ENCODE peak calls at places on chromosomes 4 and X, in six cellular contexts. M is NCI-H748 treated with DMSO at 0.1 percent for 48 hours, P is smooth muscle cell of the brain vasculature, Y is psoas muscle, S is ACHN, F is fibroblast of the aortic adventitia. D is an unnamed sample.

GRCh38 chrX:67545772-67546495 is 2.1 kb downstream of the AR start:
- DNase-seq in P (no peak), Y (peak), S (no peak), F (peak), M (no peak), D (no peak)

GRCh38 chrX:129842510-129843208 is 1.0 kb downstream of the ZDHHC9 start:
- DNase-seq in F (peak), P (no peak), S (peak), Y (peak), M (no peak), D (no peak)

GRCh38 chr4:151781026-151781425 is 20.2 kb upstream of the GATB start:
- DNase-seq in Y (no peak), M (no peak), S (no peak), P (no peak), F (no peak), D (no peak)

GRCh38 chrX:154097003-154097596 is 417 bp downstream of the MECP2 start:
- DNase-seq in Y (peak), M (peak), P (no peak), F (peak), S (peak), D (peak)

GRCh38 chr4:145840162-145840768 is 98.4 kb downstream of the ZNF827 start:
- DNase-seq in S (peak), P (no peak), Y (no peak), M (peak), F (peak), D (no peak)

GRCh38 chrX:73262991-73263390 is 48.3 kb upstream of the NAP1L2 start:
- DNase-seq in S (peak), Y (no peak), F (peak), M (no peak), P (no peak), D (no peak)

GRCh38 chr4:60366661-60367060 is 833.5 kb upstream of the ADGRL3 start:
- DNase-seq in P (no peak), F (no peak), M (no peak), S (no peak), Y (no peak), D (no peak)

GRCh38 chr4:3009422-3009821 is 46.1 kb downstream of the GRK4 start:
- DNase-seq in S (no peak), Y (no peak), P (no peak), M (no peak), F (peak), D (no peak)

GRCh38 chrX:128973033-128973432 is 550.3 kb downstream of the SMARCA1 start:
- DNase-seq in P (no peak), S (no peak), Y (no peak), M (no peak), F (no peak), D (no peak)

GRCh38 chr4:98996056-98996941 is 778 bp downstream of the METAP1 start:
- DNase-seq in Y (no peak), F (peak), P (peak), M (peak), S (peak), D (no peak)

GRCh38 chrX:154401045-154401799 is 3.0 kb downstream of the RPL10 start:
- DNase-seq in P (no peak), S (peak), M (no peak), F (peak), Y (no peak), D (no peak)

GRCh38 chr4:153159728-153160221 is 44.5 kb upstream of the TRIM2 start:
- DNase-seq in M (no peak), F (peak), P (no peak), S (no peak), Y (no peak), D (no peak)

GRCh38 chrX:7334253-7334935 is 186.4 kb upstream of the PUDP start:
- DNase-seq in P (no peak), M (no peak), S (no peak), F (peak), Y (no peak), D (no peak)

GRCh38 chr4:48642421-48643144 is 137.5 kb downstream of the FRYL start:
- DNase-seq in F (peak), M (no peak), Y (no peak), S (no peak), P (no peak), D (no peak)

GRCh38 chrX:53704294-53704693 is 17.8 kb upstream of the HUWE1 start:
- DNase-seq in P (no peak), S (no peak), M (no peak), Y (no peak), F (no peak), D (no peak)

D was measured in activated CD8-positive, alpha-beta memory T cell treated with anti-CD3 and anti-CD28 coated beads, Interleukin-2, amount 50 U/mL, for 4 hours.